ENCODE peak calls at places on chromosomes 5 and 9, in ten cellular contexts. One of them, this sample, is unnamed.

GRCh38 chr5:1069720-1070088 is 42.2 kb downstream of the SLC12A7 start:
- DNase-seq in effector memory CD8-positive, alpha-beta T cell: no peak
- DNase-seq in neural crest cell: no peak
- DNase-seq in globus pallidus: no peak
- DNase-seq in iPS-NIHi11: no peak
- DNase-seq in activated gamma-delta T cell treated with Interleukin-2 at 50 U/mL for 16 hours: no peak
- DNase-seq in effector CD4-positive, alpha-beta T cell: no peak
- DNase-seq in hepatocyte: no peak
- DNase-seq in cardiac muscle cell: no peak
- DNase-seq in HTR-8/SVneo: no peak
- DNase-seq in this sample: no peak

GRCh38 chr5:31194458-31194808 is 947 bp downstream of the CDH6 start:
- DNase-seq in effector memory CD8-positive, alpha-beta T cell: no peak
- DNase-seq in neural crest cell: no peak
- DNase-seq in globus pallidus: no peak
- DNase-seq in iPS-NIHi11: no peak
- DNase-seq in activated gamma-delta T cell treated with Interleukin-2 at 50 U/mL for 16 hours: no peak
- DNase-seq in effector CD4-positive, alpha-beta T cell: no peak
- DNase-seq in hepatocyte: no peak
- DNase-seq in cardiac muscle cell: peak
- DNase-seq in HTR-8/SVneo: no peak
- DNase-seq in this sample: peak

GRCh38 chr5:41414598-41414997 is 95.8 kb downstream of the PLCXD3 start:
- DNase-seq in effector memory CD8-positive, alpha-beta T cell: no peak
- DNase-seq in neural crest cell: no peak
- DNase-seq in globus pallidus: no peak
- DNase-seq in iPS-NIHi11: no peak
- DNase-seq in activated gamma-delta T cell treated with Interleukin-2 at 50 U/mL for 16 hours: no peak
- DNase-seq in effector CD4-positive, alpha-beta T cell: no peak
- DNase-seq in hepatocyte: peak
- DNase-seq in cardiac muscle cell: no peak
- DNase-seq in HTR-8/SVneo: peak
- DNase-seq in this sample: peak

GRCh38 chr9:35406183-35406959 is 83.5 kb upstream of the RUSC2 start:
- DNase-seq in effector memory CD8-positive, alpha-beta T cell: no peak
- DNase-seq in neural crest cell: no peak
- DNase-seq in globus pallidus: no peak
- DNase-seq in iPS-NIHi11: peak
- DNase-seq in activated gamma-delta T cell treated with Interleukin-2 at 50 U/mL for 16 hours: peak
- DNase-seq in effector CD4-positive, alpha-beta T cell: no peak
- DNase-seq in hepatocyte: peak
- DNase-seq in cardiac muscle cell: peak
- DNase-seq in HTR-8/SVneo: no peak
- DNase-seq in this sample: no peak

GRCh38 chr5:58759745-58760144 is 176.9 kb downstream of the RAB3C start:
- DNase-seq in effector memory CD8-positive, alpha-beta T cell: peak
- DNase-seq in neural crest cell: no peak
- DNase-seq in globus pallidus: peak
- DNase-seq in iPS-NIHi11: no peak
- DNase-seq in activated gamma-delta T cell treated with Interleukin-2 at 50 U/mL for 16 hours: no peak
- DNase-seq in effector CD4-positive, alpha-beta T cell: no peak
- DNase-seq in hepatocyte: no peak
- DNase-seq in cardiac muscle cell: no peak
- DNase-seq in HTR-8/SVneo: no peak
- DNase-seq in this sample: no peak

GRCh38 chr9:126228779-126229444 is 97.7 kb upstream of the MVB12B start:
- DNase-seq in effector memory CD8-positive, alpha-beta T cell: peak
- DNase-seq in neural crest cell: peak
- DNase-seq in globus pallidus: peak
- DNase-seq in iPS-NIHi11: peak
- DNase-seq in activated gamma-delta T cell treated with Interleukin-2 at 50 U/mL for 16 hours: peak
- DNase-seq in effector CD4-positive, alpha-beta T cell: peak
- DNase-seq in hepatocyte: peak
- DNase-seq in cardiac muscle cell: peak
- DNase-seq in HTR-8/SVneo: peak
- DNase-seq in this sample: peak

GRCh38 chr9:23447944-23448343 is 378.1 kb downstream of the ELAVL2 start:
- DNase-seq in effector memory CD8-positive, alpha-beta T cell: no peak
- DNase-seq in neural crest cell: no peak
- DNase-seq in globus pallidus: no peak
- DNase-seq in iPS-NIHi11: no peak
- DNase-seq in activated gamma-delta T cell treated with Interleukin-2 at 50 U/mL for 16 hours: no peak
- DNase-seq in effector CD4-positive, alpha-beta T cell: no peak
- DNase-seq in hepatocyte: no peak
- DNase-seq in cardiac muscle cell: no peak
- DNase-seq in HTR-8/SVneo: no peak
- DNase-seq in this sample: no peak

GRCh38 chr5:111892949-111893348 is 136.0 kb upstream of the NREP start:
- DNase-seq in effector memory CD8-positive, alpha-beta T cell: no peak
- DNase-seq in neural crest cell: no peak
- DNase-seq in globus pallidus: no peak
- DNase-seq in iPS-NIHi11: no peak
- DNase-seq in activated gamma-delta T cell treated with Interleukin-2 at 50 U/mL for 16 hours: no peak
- DNase-seq in effector CD4-positive, alpha-beta T cell: no peak
- DNase-seq in hepatocyte: no peak
- DNase-seq in cardiac muscle cell: no peak
- DNase-seq in HTR-8/SVneo: no peak
- DNase-seq in this sample: no peak